ENCODE peak calls at places on chromosomes 7 and 10, in eight cellular contexts. V is heart left ventricle, I is K562, O is IMR-90, D is stomach, U is vagina, Q is body of pancreas, P is H1. R is an unnamed sample. For H3K36me3, the result is how much of the 10 kb centered on the place peaks cover.

GRCh38 chr7:16708496-16708895 is 45.1 kb upstream of the TSPAN13 start:
- DNase-seq in Q (no peak), P (no peak), U (no peak), O (no peak), D (no peak), V (no peak), I (no peak), R (no peak)

GRCh38 chr10:112981553-112981952 is 31.5 kb downstream of the TCF7L2 start:
- DNase-seq in P (no peak), V (no peak), U (no peak), Q (no peak), O (no peak), D (no peak), I (no peak), R (no peak)

GRCh38 chr7:111931016-111931517 is 275.1 kb downstream of the DOCK4 start:
- DNase-seq in U (no peak), D (no peak), Q (no peak), I (no peak), P (no peak), O (peak), V (no peak), R (no peak)

GRCh38 chr7:112646787-112647186 is 143.4 kb downstream of the TMEM168 start:
- DNase-seq in U (no peak), I (no peak), P (no peak), V (no peak), O (no peak), Q (no peak), D (no peak), R (no peak)

GRCh38 chr10:76209135-76209534 is 777.7 kb downstream of the LRMDA start:
- DNase-seq in Q (no peak), O (peak), U (no peak), V (no peak), D (no peak), I (no peak), P (no peak), R (no peak)

GRCh38 chr7:138837627-138838026 is 39.6 kb upstream of the ATP6V0A4 start:
- DNase-seq in Q (no peak), U (no peak), D (no peak), I (no peak), P (no peak), V (peak), O (peak), R (no peak)

GRCh38 chr10:3766046-3766761 is 18.8 kb downstream of the KLF6 start:
- DNase-seq in V (no peak), O (peak), D (no peak), Q (no peak), P (no peak), I (no peak), U (no peak), R (no peak)

GRCh38 chr7:117478796-117479479 is 887 bp upstream of the CFTR start:
- DNase-seq in P (no peak), O (no peak), Q (no peak), D (no peak), I (no peak), U (no peak), V (no peak), R (no peak)

GRCh38 chr7:31487476-31487875 is 26.4 kb upstream of the ITPRID1 start:
- DNase-seq in Q (no peak), P (no peak), D (no peak), I (no peak), V (no peak), O (no peak), U (no peak), R (no peak)

GRCh38 chr7:129830949-129831348 is 121.8 kb downstream of the UBE2H start:
- DNase-seq in D (no peak), P (no peak), O (no peak), V (no peak), I (no peak), U (no peak), Q (no peak), R (no peak)

GRCh38 chr7:129828078-129828762 is 124.5 kb downstream of the UBE2H start:
- DNase-seq in Q (no peak), I (no peak), U (no peak), D (no peak), O (no peak), V (no peak), P (no peak), R (no peak)

GRCh38 chr7:129827467-129827990 is 125.2 kb downstream of the UBE2H start:
- DNase-seq in I (no peak), V (no peak), P (no peak), D (no peak), O (no peak), U (no peak), Q (no peak), R (no peak)

GRCh38 chr7:129829677-129830631 is 122.8 kb downstream of the UBE2H start:
- DNase-seq in D (peak), I (peak), P (peak), O (peak), Q (peak), V (no peak), U (no peak), R (peak)

DNA sequence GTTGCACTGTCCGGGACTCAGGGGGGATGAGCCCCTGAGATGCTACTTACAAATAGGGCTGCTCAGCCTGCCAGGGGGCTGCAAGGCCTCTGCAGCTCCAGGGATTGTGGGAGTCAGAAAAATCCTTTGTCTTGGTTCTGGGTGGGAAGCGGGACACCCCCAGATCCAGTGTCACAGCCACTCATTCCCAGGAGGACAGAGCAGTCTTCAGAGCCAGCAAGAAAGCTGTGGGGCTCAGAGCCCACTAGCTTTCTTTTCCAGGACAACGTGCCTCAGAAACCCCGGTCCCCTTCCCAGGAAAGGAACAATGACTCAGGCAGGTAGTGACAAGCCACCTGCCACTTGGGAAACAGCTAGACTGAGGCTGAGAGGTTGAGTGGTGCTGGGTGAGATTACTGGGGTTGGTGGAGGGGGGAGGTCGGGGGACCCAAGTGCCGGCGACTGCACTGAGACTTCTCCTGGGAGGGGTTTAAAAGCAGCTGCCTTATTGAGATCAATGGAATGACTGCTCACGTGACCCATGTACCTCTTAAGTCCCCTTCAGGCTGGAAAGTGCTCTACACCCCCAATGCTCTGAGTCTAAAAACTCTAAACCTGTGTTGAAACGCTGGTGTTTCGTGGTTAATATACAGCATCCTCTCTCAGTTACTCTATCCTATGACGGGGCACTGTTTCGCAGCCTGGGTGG is 123.6 kb downstream of the UBE2H start:
- DNase-seq in Q (no peak), P (no peak), U (no peak), O (no peak), D (no peak), I (no peak), V (no peak), R (no peak)
- TF ChIP-seq POLR2A in Q (no peak), P (no peak), U (no peak), O (no peak), D (no peak), I (no peak), V (no peak), R (no peak)

GRCh38 chr10:70481831-70482530 is 3.4 kb downstream of the PALD1 start:
- DNase-seq in I (no peak), Q (peak), P (no peak), O (no peak), V (no peak), D (no peak), U (no peak), R (peak)

GRCh38 chr10:70481105-70481504 is 2.5 kb downstream of the PALD1 start:
- DNase-seq in V (no peak), D (no peak), U (no peak), P (no peak), Q (peak), O (no peak), I (no peak), R (no peak)

GRCh38 chr10:70479626-70480253 is 1.2 kb downstream of the PALD1 start:
- DNase-seq in D (no peak), I (no peak), O (no peak), U (no peak), Q (peak), V (no peak), P (no peak), R (no peak)

GRCh38 chr10:70480254-70480861 is 1.8 kb downstream of the PALD1 start:
- DNase-seq in U (no peak), V (no peak), O (no peak), P (no peak), D (no peak), Q (peak), I (no peak), R (no peak)

GRCh38 chr10:70482982-70483760 is 4.6 kb downstream of the PALD1 start:
- DNase-seq in Q (no peak), I (no peak), O (no peak), V (no peak), P (no peak), U (no peak), D (no peak), R (no peak)
- H3K4me3 ChIP-seq in Q (no peak), I (no peak), O (no peak), V (no peak), P (no peak), U (no peak), D (no peak), R (no peak)

DNA sequence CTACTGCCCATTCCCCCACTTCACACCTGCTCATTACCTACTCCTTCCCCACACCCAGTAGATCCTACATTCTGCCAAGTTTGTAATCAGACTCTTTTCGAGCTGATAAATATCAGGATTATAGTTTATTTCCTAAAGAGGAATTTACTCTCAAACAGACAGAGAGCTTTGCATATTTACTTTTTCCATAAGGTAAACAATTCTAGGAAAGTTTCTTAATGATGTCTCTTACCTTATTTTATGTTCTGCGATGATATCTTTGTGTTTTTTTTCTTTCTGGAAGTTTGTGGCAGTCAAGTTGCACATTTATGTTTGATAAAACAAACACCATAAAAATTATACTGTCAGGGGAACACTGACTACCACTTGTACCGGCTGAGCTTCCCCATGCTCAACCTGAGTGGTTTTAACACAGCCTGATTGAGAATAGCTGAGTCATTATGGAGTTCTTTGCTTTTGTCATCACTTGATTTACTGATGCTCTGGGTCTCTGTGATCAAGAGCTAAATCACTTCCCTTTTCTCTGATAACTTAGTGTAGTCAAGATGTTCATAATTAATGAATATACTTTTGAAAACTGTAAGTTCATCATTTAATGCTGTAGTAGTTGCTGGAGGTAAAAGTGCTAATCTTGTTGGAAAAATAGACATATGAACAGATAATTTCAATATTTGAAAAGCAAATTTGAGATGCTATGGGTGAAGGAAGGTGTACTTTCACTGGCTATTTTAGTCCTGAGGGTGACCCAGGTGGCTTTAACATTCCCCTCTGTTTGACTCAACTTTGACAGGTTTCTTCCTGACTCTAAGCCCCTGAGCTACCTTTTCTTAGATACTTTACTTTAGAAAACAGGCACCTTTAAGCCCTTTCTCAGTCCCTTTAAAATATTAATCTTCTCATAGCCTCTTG is 1034.5 kb upstream of the LRRTM3 start:
- DNase-seq in Q (no peak), D (no peak), I (no peak), P (no peak), O (no peak), U (no peak), V (no peak), R (no peak)
- H3K36me3 ChIP-seq in Q (under half), D (under half), I (under half), P (under half), O (under half), U (under half), V (under half), R (under half)

GRCh38 chr7:33040803-33041516 is 21.6 kb downstream of the NT5C3A start:
- DNase-seq in U (no peak), P (no peak), Q (peak), O (peak), I (peak), V (no peak), D (peak), R (peak)
- TF ChIP-seq POLR2A in U (no peak), P (no peak), Q (peak), O (no peak), I (no peak), V (no peak), D (no peak), R (no peak)

GRCh38 chr10:31477584-31477983 is 158.6 kb downstream of the ZEB1 start:
- DNase-seq in O (peak), D (no peak), U (no peak), P (no peak), V (no peak), I (no peak), Q (no peak), R (no peak)

GRCh38 chr10:31484407-31485135 is 165.6 kb downstream of the ZEB1 start:
- DNase-seq in D (no peak), I (no peak), P (no peak), U (no peak), Q (no peak), O (peak), V (no peak), R (no peak)

GRCh38 chr10:31479752-31480151 is 160.7 kb downstream of the ZEB1 start:
- DNase-seq in U (no peak), D (no peak), V (no peak), Q (no peak), I (no peak), O (peak), P (no peak), R (no peak)

DNA sequence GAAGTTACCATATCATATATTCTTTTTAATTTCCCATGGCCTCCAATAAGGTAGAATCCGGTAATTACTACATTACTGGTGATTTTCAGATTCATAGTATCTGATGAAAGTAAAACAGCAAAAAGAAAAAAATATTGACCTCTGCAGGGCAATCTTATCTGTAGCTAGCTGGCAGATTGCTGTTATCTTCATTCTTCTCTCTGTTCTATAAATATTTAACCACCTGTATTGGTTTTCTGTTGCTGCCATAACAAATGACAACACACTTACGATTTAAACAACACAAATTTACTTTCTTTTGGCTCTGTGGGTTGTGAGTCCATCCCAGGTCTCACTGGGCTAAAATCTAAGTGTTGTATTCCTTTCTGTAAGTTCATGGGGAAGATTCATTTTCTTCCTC is 164.5 kb downstream of the ZEB1 start:
- DNase-seq in D (no peak), O (no peak), P (no peak), V (no peak), I (no peak), U (no peak), Q (no peak), R (no peak)
- H3K4me3 ChIP-seq in D (no peak), O (no peak), P (no peak), V (no peak), I (no peak), U (no peak), Q (no peak), R (no peak)

GRCh38 chr7:70787772-70788171 is 344.2 kb upstream of the GALNT17 start:
- DNase-seq in I (no peak), D (no peak), P (no peak), Q (no peak), O (no peak), V (no peak), U (no peak), R (no peak)
- H3K36me3 ChIP-seq in I (under half), D (half or more), P (half or more), Q (under half), O (under half), V (half or more), U (half or more), R (under half)

DNA sequence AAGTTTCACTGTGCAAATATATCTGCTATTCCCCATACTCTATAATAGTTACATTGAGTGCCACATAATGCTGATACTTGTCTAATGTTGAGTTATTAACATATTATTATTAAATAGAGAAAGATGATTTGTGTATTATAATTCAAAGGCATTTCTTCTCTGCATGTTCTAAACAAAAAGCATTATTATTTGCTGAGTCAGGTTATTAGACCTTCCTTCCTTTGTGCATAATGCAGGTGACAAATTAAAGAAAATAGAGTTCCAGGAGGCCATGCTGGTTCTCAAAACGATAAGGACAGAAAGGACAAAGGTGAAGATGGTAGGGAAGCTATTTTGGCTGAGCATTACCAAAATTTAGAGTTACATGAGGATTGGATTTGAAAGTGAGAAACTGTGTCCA is 85.4 kb upstream of the CYP2C9 start:
- DNase-seq in Q (no peak), V (no peak), I (no peak), U (no peak), O (no peak), P (no peak), D (no peak), R (no peak)
- TF ChIP-seq POLR2A in Q (no peak), V (no peak), I (no peak), U (no peak), O (no peak), P (no peak), D (no peak), R (no peak)

DNA sequence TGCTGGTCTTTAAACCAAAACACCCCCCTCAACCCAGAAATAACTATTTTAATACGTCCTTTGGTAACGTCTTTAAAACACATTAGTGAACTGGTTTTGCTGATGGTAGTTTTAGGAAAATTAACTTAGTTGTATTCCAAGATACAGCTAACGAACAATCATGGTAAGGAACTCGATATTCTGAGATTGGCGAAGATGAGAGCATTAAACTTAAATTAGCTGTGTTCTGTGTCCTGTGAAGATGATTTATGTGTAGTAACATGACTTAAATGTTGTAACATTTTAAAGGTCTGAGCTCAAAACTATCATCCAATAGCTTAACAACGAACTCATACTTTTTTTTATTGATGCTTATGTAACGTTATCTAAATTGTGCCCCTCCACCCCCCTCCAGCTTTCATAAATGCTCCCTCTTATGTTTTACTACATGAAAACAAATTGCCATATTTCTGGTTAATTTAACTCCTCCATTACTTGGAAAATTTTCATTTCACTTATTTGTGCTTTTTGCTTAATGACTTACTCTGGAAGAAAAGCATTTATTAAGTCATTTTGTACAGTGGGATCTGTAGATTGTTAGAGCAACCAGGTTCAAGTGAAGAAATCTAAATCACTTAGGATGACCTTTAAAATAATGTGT is 1.7 kb downstream of the SDK1 start:
- DNase-seq in D (no peak), P (no peak), Q (no peak), O (no peak), V (no peak), U (no peak), I (no peak), R (no peak)
- H3K4me3 ChIP-seq in D (peak), P (peak), Q (no peak), O (peak), V (peak), U (peak), I (no peak), R (no peak)

DNA sequence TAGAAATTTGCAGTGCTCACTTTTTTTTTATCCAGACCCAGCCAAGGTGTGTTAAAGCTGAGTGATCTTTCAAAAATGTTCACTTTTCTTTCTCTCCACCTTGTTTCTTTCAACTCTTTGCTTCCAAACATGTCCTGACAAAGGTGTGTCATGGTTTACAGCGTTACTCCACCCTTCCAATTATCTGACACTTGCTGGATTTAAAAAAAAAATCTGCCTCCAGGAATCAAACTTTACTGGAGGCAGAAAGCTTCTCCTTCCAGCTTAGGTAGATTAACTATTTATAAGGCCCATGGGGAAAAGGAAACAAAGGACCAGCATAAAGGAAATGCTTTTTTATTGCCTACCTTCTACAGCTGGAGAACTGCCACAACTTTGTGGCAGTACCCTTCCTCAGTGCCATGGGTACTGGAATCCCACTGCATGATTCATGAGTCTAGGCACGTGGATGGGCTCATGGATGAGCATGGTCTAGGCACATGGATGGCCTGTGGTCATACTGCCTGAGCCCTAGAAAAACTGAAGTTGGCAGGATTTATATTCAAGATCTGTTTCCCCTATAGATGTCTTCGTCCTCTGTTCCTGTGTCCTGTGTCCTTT is at the start of gene COL17A1:
- DNase-seq in U (no peak), I (no peak), O (no peak), D (no peak), V (no peak), P (no peak), Q (no peak), R (no peak)
- H3K36me3 ChIP-seq in U (under half), I (under half), O (under half), D (under half), V (under half), P (under half), Q (under half), R (under half)

R was measured in testis.